ENCODE peak calls at places on chromosomes 4 and X, in six cellular contexts. Z is iris pigment epithelial cell; A is cardiac fibroblast; J is activated naive CD4-positive, alpha-beta T cell treated with anti-CD3 and anti-CD28 coated beads for 36 hours; V is mucosa of descending colon; E is colonic mucosa. K is an unnamed sample.

GRCh38 chrX:55008571-55009358 is 8.6 kb downstream of the APEX2 start:
- DNase-seq in E (no peak), A (peak; percentile 15), V (no peak), Z (peak; percentile 10), J (peak; percentile 45), K (no peak)

GRCh38 chr4:59180161-59180560 is 2020.0 kb upstream of the ADGRL3 start:
- DNase-seq in E (no peak), V (no peak), J (no peak), A (no peak), Z (no peak), K (no peak)

GRCh38 chr4:156536661-156537060 is 434.9 kb downstream of the PDGFC start:
- DNase-seq in Z (peak; percentile 63), J (no peak), E (no peak), A (peak; percentile 22), V (no peak), K (no peak)

GRCh38 chr4:153522800-153523089 is 56.6 kb downstream of the TMEM131L start:
- DNase-seq in J (peak; percentile 83), E (no peak), V (no peak), A (no peak), Z (no peak), K (no peak)

GRCh38 chrX:21838937-21839333 is 482 bp upstream of the MBTPS2 start:
- DNase-seq in E (no peak), J (no peak), V (no peak), A (peak; percentile 47), Z (peak; percentile 32), K (no peak)

GRCh38 chr4:3683744-3684421 is 82.3 kb upstream of the ADRA2C start:
- DNase-seq in Z (no peak), V (no peak), J (no peak), E (no peak), A (no peak), K (no peak)

GRCh38 chr4:142416121-142416520 is 430.0 kb downstream of the INPP4B start:
- DNase-seq in V (no peak), Z (peak; percentile 43), A (peak; percentile 74), J (no peak), E (no peak), K (no peak)

GRCh38 chr4:101155368-101155767 is 192.0 kb downstream of the PPP3CA start:
- DNase-seq in A (peak; percentile 58), V (no peak), E (no peak), J (no peak), Z (peak; percentile 60), K (no peak)

GRCh38 chr4:179110356-179110755 is 1668.1 kb upstream of the AGA start:
- DNase-seq in Z (peak; percentile 76), J (no peak), A (peak; percentile 14), E (no peak), V (no peak), K (no peak)

GRCh38 chr4:3121596-3121995 is 47.1 kb downstream of the HTT start:
- DNase-seq in J (no peak), E (no peak), Z (no peak), A (no peak), V (no peak), K (no peak)

GRCh38 chr4:67261971-67262370 is 283.3 kb downstream of the CENPC start:
- DNase-seq in E (no peak), Z (no peak), J (no peak), V (no peak), A (no peak), K (no peak)